ENCODE peak calls at places on chromosome 15, in ten cellular contexts. Z is CD8-positive, alpha-beta T cell; B is right cardiac atrium; H is psoas muscle; J is PC-3; S is CD4-positive, alpha-beta memory T cell; D is BE2C; O is cardiac muscle cell; E is naive thymus-derived CD4-positive, alpha-beta T cell; Q is NT2/D1. A is an unnamed sample. For H3K4me1, the result is how much of the 10 kb centered on the place peaks cover.

GRCh38 chr15:67766963-67767362 is 58.3 kb upstream of the SKOR1 start:
- DNase-seq in S (no peak), E (no peak), B (no peak), Z (no peak), Q (no peak), D (no peak), J (no peak), H (no peak), O (no peak), A (no peak)

GRCh38 chr15:64324513-64324912 is 31.5 kb downstream of the CSNK1G1 start:
- DNase-seq in D (no peak), E (no peak), O (no peak), J (no peak), S (no peak), Z (no peak), Q (no peak), H (no peak), B (no peak), A (no peak)

GRCh38 chr15:31270767-31271166 is 55.9 kb upstream of the KLF13 start:
- DNase-seq in E (peak), O (peak), Z (no peak), D (peak), B (peak), H (no peak), Q (peak), S (no peak), J (no peak), A (peak)

GRCh38 chr15:85168642-85169173 is 187.1 kb downstream of the PDE8A start:
- DNase-seq in O (peak), H (no peak), D (peak), J (peak), S (peak), E (peak), Z (peak), B (no peak), Q (peak), A (no peak)

GRCh38 chr15:100733786-100734185 is 131.4 kb downstream of the ASB7 start:
- DNase-seq in O (no peak), S (no peak), E (no peak), Z (no peak), D (no peak), J (peak), H (no peak), Q (no peak), B (no peak), A (no peak)

GRCh38 chr15:65085207-65085753 is 8.7 kb downstream of the KBTBD13 start:
- DNase-seq in S (no peak), H (no peak), J (no peak), Z (no peak), O (no peak), B (no peak), D (no peak), E (no peak), Q (no peak), A (peak)

GRCh38 chr15:68389936-68390790 is 41.8 kb downstream of the ITGA11 start:
- DNase-seq in B (no peak), S (no peak), D (peak), O (no peak), J (peak), Q (no peak), H (no peak), Z (peak), E (no peak), A (peak)

GRCh38 chr15:67824900-67825879 is at the start of gene SKOR1:
- DNase-seq in Q (no peak), S (no peak), O (peak), J (no peak), E (no peak), H (no peak), Z (no peak), B (no peak), D (no peak), A (peak)

GRCh38 chr15:47466357-47466756 is 250.9 kb upstream of the SEMA6D start:
- DNase-seq in E (no peak), O (no peak), Q (no peak), D (no peak), Z (no peak), B (no peak), J (peak), H (no peak), S (no peak), A (no peak)

GRCh38 chr15:78620021-78620838 is 566 bp downstream of the CHRNA3 start:
- DNase-seq in H (no peak), E (no peak), O (peak), Z (no peak), D (peak), J (no peak), Q (peak), S (no peak), B (no peak), A (no peak)

GRCh38 chr15:31434418-31435255 is 108.0 kb downstream of the KLF13 start:
- DNase-seq in B (peak), Q (no peak), O (no peak), H (peak), E (peak), D (no peak), S (peak), Z (peak), J (peak), A (peak)

GRCh38 chr15:63484433-63484832 is 20.0 kb upstream of the USP3 start:
- DNase-seq in J (no peak), E (no peak), D (no peak), Q (no peak), H (no peak), B (no peak), S (no peak), Z (peak), O (no peak), A (no peak)

GRCh38 chr15:94610069-94610863 is 378.9 kb downstream of the MCTP2 start:
- DNase-seq in Q (no peak), J (no peak), O (no peak), H (no peak), D (no peak), Z (no peak), S (no peak), B (no peak), E (no peak), A (no peak)

GRCh38 chr15:56349554-56349953 is 15.7 kb upstream of the TEX9 start:
- DNase-seq in Z (no peak), D (no peak), E (no peak), J (no peak), H (no peak), O (no peak), B (no peak), Q (no peak), S (no peak), A (no peak)

GRCh38 chr15:63491116-63491817 is 13.1 kb upstream of the USP3 start:
- DNase-seq in Q (no peak), O (no peak), Z (peak), S (no peak), D (no peak), B (no peak), E (no peak), H (no peak), J (no peak), A (no peak)

GRCh38 chr15:78454992-78455391 is 17.0 kb downstream of the IREB2 start:
- DNase-seq in S (no peak), J (no peak), D (no peak), H (no peak), B (no peak), O (no peak), Z (no peak), E (no peak), Q (no peak), A (no peak)

GRCh38 chr15:31540633-31541032 is 214.0 kb downstream of the KLF13 start:
- DNase-seq in Q (no peak), D (no peak), S (no peak), H (no peak), J (no peak), O (no peak), Z (no peak), B (no peak), E (no peak), A (no peak)

GRCh38 chr15:78059110-78059839 is 18.2 kb downstream of the TBC1D2B start:
- DNase-seq in J (peak), Z (no peak), H (no peak), Q (no peak), B (no peak), E (no peak), O (no peak), S (no peak), D (no peak), A (no peak)

GRCh38 chr15:72252663-72253299 is 19.6 kb downstream of the PARP6 start:
- DNase-seq in B (no peak), O (no peak), Z (no peak), D (no peak), H (no peak), S (no peak), E (no peak), Q (no peak), J (no peak), A (no peak)

GRCh38 chr15:36784717-36785116 is 205.3 kb downstream of the CDIN1 start:
- DNase-seq in Z (no peak), O (no peak), E (no peak), H (no peak), D (no peak), J (no peak), S (no peak), B (no peak), Q (no peak), A (no peak)

GRCh38 chr15:92082217-92082843 is 228.8 kb downstream of the SLCO3A1 start:
- DNase-seq in H (peak), D (peak), Z (peak), Q (peak), B (peak), E (peak), J (peak), O (peak), S (peak), A (peak)

GRCh38 chr15:90545095-90545494 is 15.4 kb downstream of the CRTC3 start:
- DNase-seq in E (no peak), O (no peak), S (no peak), B (no peak), Q (no peak), Z (no peak), D (no peak), H (no peak), J (peak), A (no peak)

GRCh38 chr15:82966671-82967071 is 14.2 kb upstream of the HOMER2 start:
- DNase-seq in O (no peak), D (no peak), J (no peak), B (no peak), Z (no peak), Q (no peak), E (peak), H (no peak), S (no peak), A (no peak)

GRCh38 chr15:70047386-70048195 is 50.1 kb downstream of the TLE3 start:
- DNase-seq in H (no peak), S (no peak), Q (no peak), B (peak), D (peak), O (no peak), E (no peak), J (no peak), Z (no peak), A (peak)

GRCh38 chr15:84638103-84638502 is 16.0 kb downstream of the WDR73 start:
- DNase-seq in B (no peak), S (no peak), H (no peak), J (peak), Z (no peak), Q (peak), O (no peak), D (no peak), E (no peak), A (no peak)

GRCh38 chr15:70569139-70569717 is 194.1 kb downstream of the UACA start:
- DNase-seq in H (no peak), J (peak), D (no peak), Q (no peak), Z (peak), O (peak), S (no peak), E (no peak), B (no peak), A (no peak)

GRCh38 chr15:90603893-90604292 is 74.2 kb downstream of the CRTC3 start:
- DNase-seq in D (peak), J (peak), Z (peak), O (no peak), E (no peak), H (no peak), Q (no peak), B (peak), S (peak), A (no peak)

GRCh38 chr15:90618330-90619136 is 88.8 kb downstream of the CRTC3 start:
- DNase-seq in Q (no peak), H (no peak), Z (no peak), O (no peak), J (no peak), E (no peak), B (no peak), D (no peak), S (no peak), A (no peak)

GRCh38 chr15:82539690-82540054 is 585 bp downstream of the RPS17 start:
- DNase-seq in O (no peak), Q (no peak), H (no peak), D (no peak), Z (no peak), S (no peak), E (no peak), B (no peak), J (no peak), A (no peak)

GRCh38 chr15:63968700-63969099 is 77.6 kb downstream of the DAPK2 start:
- DNase-seq in H (no peak), Z (no peak), D (no peak), J (no peak), Q (peak), B (no peak), S (no peak), O (no peak), E (no peak), A (no peak)

GRCh38 chr15:98787936-98788757 is 139.8 kb downstream of the IGF1R start:
- DNase-seq in D (peak), S (no peak), Z (no peak), J (no peak), Q (no peak), B (no peak), E (no peak), H (no peak), O (no peak), A (no peak)
- H3K4me1 ChIP-seq in D (half or more), S (under half), Z (under half), J (under half), Q (under half), B (under half), E (under half), H (under half), O (under half), A (half or more)

GRCh38 chr15:60095711-60096110 is 91.6 kb downstream of the FOXB1 start:
- DNase-seq in J (no peak), D (no peak), O (no peak), Z (no peak), S (no peak), B (no peak), H (no peak), E (no peak), Q (no peak), A (no peak)
- H3K4me3 ChIP-seq in J (no peak), D (no peak), O (no peak), Z (no peak), S (no peak), B (no peak), H (no peak), E (no peak), Q (no peak), A (no peak)

DNA sequence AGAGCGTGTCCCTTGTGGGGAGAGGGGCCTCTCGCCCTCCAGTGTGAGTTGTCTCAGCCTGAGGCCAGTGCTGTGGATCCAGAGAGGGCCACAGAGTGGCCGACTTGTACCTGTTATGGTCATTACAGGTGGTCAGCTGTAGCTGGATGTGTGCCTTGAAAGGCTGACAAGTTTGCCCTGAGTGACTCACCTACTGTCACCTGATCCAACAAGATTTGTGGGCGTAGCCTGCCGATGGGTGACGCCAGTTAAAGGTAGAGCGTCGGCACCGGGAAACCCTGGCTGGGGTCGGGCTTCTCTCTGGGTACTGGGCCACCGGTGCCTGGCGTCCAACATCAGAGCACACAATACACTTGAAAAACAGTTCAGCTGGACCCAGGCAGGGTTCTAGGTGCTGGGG is 2.8 kb upstream of the ISG20 start:
- DNase-seq in Q (no peak), E (peak), Z (peak), O (no peak), D (no peak), H (no peak), S (peak), J (peak), B (no peak), A (no peak)
- H3K4me1 ChIP-seq in Q (under half), E (half or more), Z (half or more), O (under half), D (under half), H (under half), S (half or more), J (under half), B (under half), A (under half)

GRCh38 chr15:66269326-66270090 is 16.0 kb upstream of the MEGF11 start:
- DNase-seq in J (peak), O (peak), Z (no peak), D (peak), B (no peak), Q (no peak), E (no peak), H (no peak), S (no peak), A (no peak)
- H3K4me3 ChIP-seq in J (peak), O (no peak), Z (no peak), D (peak), B (no peak), Q (no peak), E (no peak), H (no peak), S (no peak), A (no peak)

GRCh38 chr15:59444082-59444835 is 6.3 kb downstream of the FAM81A start:
- DNase-seq in O (peak), D (no peak), Z (no peak), E (no peak), H (no peak), S (no peak), J (no peak), B (no peak), Q (no peak), A (no peak)
- H3K4me1 ChIP-seq in O (under half), D (under half), Z (under half), E (under half), H (under half), S (under half), J (under half), B (under half), Q (under half), A (under half)

GRCh38 chr15:74798388-74799254 is 14.0 kb upstream of the LMAN1L start:
- DNase-seq in D (no peak), S (no peak), E (no peak), O (no peak), J (no peak), B (peak), Q (no peak), Z (peak), H (peak), A (peak)
- H3K4me3 ChIP-seq in D (no peak), S (no peak), E (no peak), O (no peak), J (no peak), B (no peak), Q (no peak), Z (no peak), H (no peak), A (no peak)

DNA sequence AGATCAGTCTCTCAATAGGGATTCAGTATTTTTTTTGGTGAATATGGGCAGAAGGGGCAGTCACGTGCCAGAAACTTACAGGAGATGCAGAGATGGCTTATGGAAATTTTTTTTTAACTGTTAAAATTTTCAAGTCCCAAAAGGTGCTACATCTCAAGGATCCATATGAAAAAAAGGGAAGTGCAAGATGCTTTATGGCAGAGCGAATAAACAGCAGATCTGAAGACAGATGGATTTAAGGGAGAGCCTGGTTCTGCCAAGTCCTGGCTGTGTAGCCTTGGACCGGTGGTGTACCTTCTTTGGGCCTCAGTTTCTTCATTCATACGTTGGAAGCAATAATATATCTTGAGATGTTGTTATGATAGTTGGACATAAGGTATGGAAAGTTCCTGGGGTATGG is 91.5 kb upstream of the ARRDC4 start:
- DNase-seq in S (no peak), H (no peak), E (no peak), D (no peak), Z (no peak), Q (no peak), J (no peak), O (no peak), B (no peak), A (no peak)
- H3K4me1 ChIP-seq in S (under half), H (under half), E (under half), D (under half), Z (under half), Q (under half), J (under half), O (under half), B (under half), A (under half)

GRCh38 chr15:44728576-44729393 is 7.5 kb upstream of the TRIM69 start:
- DNase-seq in Q (peak), S (peak), J (peak), D (peak), B (peak), Z (peak), E (peak), O (peak), H (peak), A (peak)

GRCh38 chr15:44729394-44729913 is 6.9 kb upstream of the TRIM69 start:
- DNase-seq in S (no peak), E (no peak), D (peak), H (peak), O (no peak), J (no peak), Z (peak), Q (no peak), B (peak), A (no peak)

GRCh38 chr15:44726136-44726535 is 10.2 kb upstream of the TRIM69 start:
- DNase-seq in E (no peak), J (no peak), B (no peak), Q (no peak), S (no peak), H (no peak), O (no peak), Z (no peak), D (no peak), A (no peak)

GRCh38 chr15:44726568-44727461 is 9.5 kb upstream of the TRIM69 start:
- DNase-seq in O (no peak), E (peak), D (peak), Z (peak), J (peak), Q (no peak), S (peak), B (no peak), H (no peak), A (peak)

GRCh38 chr15:44727462-44728231 is 8.7 kb upstream of the TRIM69 start:
- DNase-seq in S (peak), B (no peak), D (no peak), J (no peak), H (no peak), Q (no peak), Z (no peak), O (no peak), E (no peak), A (no peak)
- H3K4me3 ChIP-seq in S (peak), B (no peak), D (no peak), J (peak), H (peak), Q (no peak), Z (peak), O (peak), E (peak), A (no peak)